ENCODE peak calls at places on chromosomes 4 and X, in seven cellular contexts. T, U, X, I, O, D and W are unnamed samples.

GRCh38 chrX:147498796-147499195 is 412.9 kb upstream of the FMR1 start:
- DNase-seq in T (no peak), I (no peak), O (no peak), X (no peak), U (no peak), D (no peak), W (no peak)

GRCh38 chr4:2296621-2297601 is 35.0 kb upstream of the MXD4 start:
- DNase-seq in O (no peak), T (peak; percentile 26), U (peak; percentile 55), I (no peak), X (peak; percentile 56), D (no peak), W (no peak)

GRCh38 chr4:165184220-165184619 is 23.1 kb upstream of the KLHL2 start:
- DNase-seq in O (no peak), D (no peak), X (no peak), T (no peak), I (no peak), U (no peak), W (no peak)

GRCh38 chr4:3045500-3045850 is 28.9 kb downstream of the HTT-AS start:
- DNase-seq in I (peak; percentile 81), D (no peak), T (no peak), U (peak; percentile 87), X (no peak), O (peak; percentile 63), W (peak; percentile 56)

GRCh38 chrX:135256923-135257322 is 5.1 kb downstream of the ETDA start:
- DNase-seq in T (no peak), U (no peak), I (no peak), X (no peak), O (no peak), D (no peak), W (no peak)

GRCh38 chr4:158280856-158281255 is 70.6 kb downstream of the TMEM144 start:
- DNase-seq in X (no peak), U (no peak), D (no peak), I (no peak), O (no peak), T (peak; percentile 29), W (no peak)

GRCh38 chr4:80255374-80256095 is 10.9 kb upstream of the FGF5 start:
- DNase-seq in D (no peak), X (no peak), I (no peak), O (no peak), U (no peak), T (no peak), W (no peak)

GRCh38 chr4:40204507-40205258 is 7.9 kb downstream of the RHOH start:
- DNase-seq in I (no peak), T (no peak), U (no peak), D (no peak), O (no peak), X (no peak), W (no peak)

GRCh38 chr4:1752284-1753041 is 31.1 kb downstream of the TACC3 start:
- DNase-seq in T (no peak), O (peak; percentile 24), X (no peak), D (no peak), I (peak; percentile 69), U (no peak), W (peak; percentile 44)

GRCh38 chr4:159229164-159229563 is 126.3 kb downstream of the RAPGEF2 start:
- DNase-seq in T (no peak), O (no peak), U (no peak), X (no peak), D (no peak), I (no peak), W (no peak)

GRCh38 chrX:25191403-25191802 is 175.6 kb upstream of the ARX start:
- DNase-seq in D (no peak), X (no peak), U (no peak), T (no peak), I (no peak), O (no peak), W (no peak)

GRCh38 chr4:95363579-95363965 is 185.2 kb downstream of the UNC5C start:
- DNase-seq in T (no peak), X (no peak), U (no peak), I (no peak), D (no peak), O (no peak), W (no peak)

GRCh38 chr4:166323250-166323649 is 450.2 kb downstream of the TLL1 start:
- DNase-seq in O (no peak), I (no peak), T (no peak), D (no peak), U (no peak), X (no peak), W (no peak)

GRCh38 chr4:3290476-3290875 is 2.3 kb upstream of the RGS12 start:
- DNase-seq in O (no peak), I (no peak), X (peak; percentile 54), U (no peak), D (no peak), T (no peak), W (peak; percentile 17)

GRCh38 chr4:73589261-73589847 is 30.9 kb downstream of the RASSF6 start:
- DNase-seq in T (no peak), O (no peak), U (no peak), X (no peak), I (no peak), D (peak; percentile 59), W (no peak)

GRCh38 chrX:106935175-106935574 is 15.0 kb downstream of the CLDN2 start:
- DNase-seq in O (no peak), T (no peak), D (no peak), X (no peak), I (no peak), U (no peak), W (no peak)

GRCh38 chrX:17164936-17165335 is 210.1 kb upstream of the NHS start:
- DNase-seq in I (no peak), U (no peak), T (no peak), D (no peak), O (no peak), X (no peak), W (no peak)

GRCh38 chr4:124484940-124485339 is 227.6 kb downstream of the ANKRD50 start:
- DNase-seq in T (no peak), U (no peak), I (no peak), X (no peak), O (no peak), D (no peak), W (no peak)

GRCh38 chr4:7868892-7869471 is 70.7 kb downstream of the AFAP1 start:
- DNase-seq in O (no peak), D (no peak), X (no peak), I (no peak), U (no peak), T (no peak), W (no peak)

GRCh38 chr4:92091335-92091734 is 212.4 kb upstream of the GRID2 start:
- DNase-seq in I (no peak), T (no peak), U (no peak), D (no peak), X (no peak), O (no peak), W (no peak)

GRCh38 chr4:3635090-3635820 is 103.0 kb upstream of the LRPAP1 start:
- DNase-seq in X (no peak), U (no peak), I (no peak), D (no peak), T (no peak), O (no peak), W (no peak)

GRCh38 chr4:186037182-186037581 is 31.8 kb upstream of the TLR3 start:
- DNase-seq in O (no peak), D (no peak), U (no peak), T (no peak), X (no peak), I (no peak), W (no peak)

GRCh38 chr4:155571184-155571944 is 95.3 kb upstream of the GUCY1A1 start:
- DNase-seq in U (no peak), O (no peak), I (no peak), X (no peak), D (no peak), T (peak; percentile 59), W (no peak)

GRCh38 chr4:155572106-155572703 is 94.4 kb upstream of the GUCY1A1 start:
- DNase-seq in O (no peak), T (no peak), D (no peak), U (no peak), I (no peak), X (no peak), W (no peak)

GRCh38 chr4:155569960-155570515 is 96.6 kb upstream of the GUCY1A1 start:
- DNase-seq in O (no peak), X (no peak), D (no peak), T (no peak), U (no peak), I (no peak), W (no peak)

GRCh38 chr4:155569471-155569870 is 97.2 kb upstream of the GUCY1A1 start:
- DNase-seq in I (no peak), O (no peak), U (no peak), X (no peak), T (no peak), D (no peak), W (no peak)

GRCh38 chr4:155570661-155571060 is 96.0 kb upstream of the GUCY1A1 start:
- DNase-seq in I (no peak), T (no peak), U (no peak), X (no peak), O (no peak), D (no peak), W (no peak)
- H3K4me1 ChIP-seq in I (peaks cover 5% of the 10 kb centered on the region), T (no peaks in the 10 kb centered on the region), U (no peaks in the 10 kb centered on the region), X (no peaks in the 10 kb centered on the region), O (no peaks in the 10 kb centered on the region), D (no peaks in the 10 kb centered on the region), W (no peaks in the 10 kb centered on the region)

GRCh38 chr4:189302719-189303118 is 638.0 kb upstream of the FRG1 start:
- DNase-seq in T (no peak), I (no peak), O (no peak), U (no peak), D (no peak), X (no peak), W (no peak)

GRCh38 chr4:189304179-189304578 is 636.5 kb upstream of the FRG1 start:
- DNase-seq in U (no peak), O (no peak), D (no peak), T (no peak), I (no peak), X (no peak), W (no peak)

GRCh38 chr4:189305500-189305899 is 635.2 kb upstream of the FRG1 start:
- DNase-seq in I (no peak), O (no peak), T (peak; percentile 73), U (no peak), D (no peak), X (no peak), W (no peak)

GRCh38 chr4:189301692-189302091 is 639.0 kb upstream of the FRG1 start:
- DNase-seq in T (no peak), X (no peak), U (no peak), O (no peak), D (no peak), I (no peak), W (no peak)

GRCh38 chr4:189304755-189305154 is 635.9 kb upstream of the FRG1 start:
- DNase-seq in D (no peak), T (peak; percentile 29), X (no peak), I (no peak), O (no peak), U (no peak), W (no peak)
- TF ChIP-seq EP300 in D (no peak), T (no peak), X (no peak), I (no peak), O (no peak), U (no peak), W (no peak)

GRCh38 chrX:110418857-110419249 is 60.2 kb downstream of the RTL9 start:
- DNase-seq in T (no peak), D (no peak), X (no peak), I (peak; percentile 30), O (no peak), U (no peak), W (no peak)
- TF ChIP-seq POLR2AphosphoS5 in T (no peak), D (no peak), X (no peak), I (no peak), O (no peak), U (no peak), W (no peak)

GRCh38 chr4:147963839-147964238 is 232.0 kb downstream of the ARHGAP10 start:
- DNase-seq in U (no peak), O (no peak), I (no peak), X (no peak), D (no peak), T (no peak), W (no peak)
- H3K4me1 ChIP-seq in U (no peaks in the 10 kb centered on the region), O (peaks cover 8% of the 10 kb centered on the region), I (no peaks in the 10 kb centered on the region), X (no peaks in the 10 kb centered on the region), D (no peaks in the 10 kb centered on the region), T (no peaks in the 10 kb centered on the region), W (peaks cover 39% of the 10 kb centered on the region)